ENCODE peak calls at places on chromosomes 6 and 20, in four cellular contexts. G is HEK293T, E is fibroblast of mammary gland, J is NCI-H774. Q is an unnamed sample.

GRCh38 chr6:43871284-43871683 is 101.3 kb downstream of the VEGFA start:
- DNase-seq in E (no peak), G (no peak), J (no peak), Q (no peak)

GRCh38 chr6:134318396-134319281 is 727 bp upstream of the SGK1 start:
- DNase-seq in E (no peak), J (no peak), G (no peak), Q (no peak)

GRCh38 chr6:135087403-135087802 is 32.8 kb upstream of the HBS1L start:
- DNase-seq in E (no peak), G (peak), J (no peak), Q (no peak)

GRCh38 chr6:158996863-158997262 is 3.1 kb downstream of the RSPH3 start:
- DNase-seq in G (no peak), J (no peak), E (peak), Q (peak)

GRCh38 chr6:27601668-27602254 is 128.9 kb upstream of the ZNF184 start:
- DNase-seq in J (no peak), E (peak), G (peak), Q (no peak)

GRCh38 chr20:25233016-25233772 is 14.7 kb upstream of the PYGB start:
- DNase-seq in G (no peak), J (peak), E (peak), Q (peak)

GRCh38 chr6:21710908-21711627 is 117.5 kb downstream of the SOX4 start:
- DNase-seq in G (no peak), E (no peak), J (no peak), Q (no peak)

GRCh38 chr20:56463428-56463827 is 5.0 kb upstream of the RTF2 start:
- DNase-seq in E (no peak), G (no peak), J (no peak), Q (no peak)

GRCh38 chr6:31068738-31069340 is 43.5 kb downstream of the C6orf15 start:
- DNase-seq in G (peak), E (peak), J (peak), Q (peak)

GRCh38 chr20:37804584-37805566 is 98.1 kb upstream of the VSTM2L start:
- DNase-seq in J (no peak), G (no peak), E (no peak), Q (peak)

GRCh38 chr6:140915001-140915950 is 1217.4 kb upstream of the GJE1 start:
- DNase-seq in J (peak), E (peak), G (no peak), Q (peak)

GRCh38 chr6:25012657-25013056 is 76.9 kb upstream of the RIPOR2 start:
- DNase-seq in J (no peak), G (no peak), E (peak), Q (peak)

GRCh38 chr20:14741616-14742015 is 404.2 kb upstream of the FLRT3 start:
- DNase-seq in G (no peak), J (no peak), E (no peak), Q (no peak)

GRCh38 chr20:48760403-48760889 is 67.4 kb downstream of the PREX1 start:
- DNase-seq in G (no peak), J (no peak), E (peak), Q (peak)

GRCh38 chr6:168968228-168968627 is 285.4 kb downstream of the THBS2 start:
- DNase-seq in G (peak), E (peak), J (peak), Q (peak)

GRCh38 chr6:73694711-73695411 is 1.1 kb upstream of the CD109 start:
- DNase-seq in G (no peak), J (no peak), E (peak), Q (peak)

GRCh38 chr6:135630789-135631376 is 133.3 kb upstream of the AHI1 start:
- DNase-seq in E (no peak), J (no peak), G (no peak), Q (peak)

GRCh38 chr6:24566020-24566752 is 71.4 kb downstream of the ALDH5A1 start:
- DNase-seq in E (peak), J (no peak), G (no peak), Q (no peak)

GRCh38 chr6:35016417-35017221 is 124.5 kb downstream of the TCP11 start:
- DNase-seq in E (peak), J (no peak), G (peak), Q (peak)

GRCh38 chr6:134204031-134204430 is 113.9 kb downstream of the SGK1 start:
- DNase-seq in G (no peak), J (no peak), E (no peak), Q (no peak)

GRCh38 chr6:54801669-54802068 is 44.9 kb upstream of the FAM83B start:
- DNase-seq in E (peak), J (no peak), G (peak), Q (peak)

GRCh38 chr6:134381926-134382325 is 64.0 kb upstream of the SGK1 start:
- DNase-seq in J (no peak), G (no peak), E (no peak), Q (peak)

GRCh38 chr20:18276821-18277220 is 11.5 kb upstream of the ZNF133 start:
- DNase-seq in E (peak), J (peak), G (peak), Q (peak)

GRCh38 chr20:10115021-10115420 is 80.2 kb downstream of the ANKEF1 start:
- DNase-seq in E (peak), J (no peak), G (no peak), Q (peak)

GRCh38 chr20:23399568-23400241 is 21.6 kb downstream of the NAPB start:
- DNase-seq in E (peak), G (no peak), J (no peak), Q (peak)

Q was measured in cardiac fibroblast.